ENCODE peak calls at places on chromosomes 5 and 9, in seven cellular contexts. L is right lobe of liver; K is neural progenitor cell; W is fibroblast of lung; Y is dorsolateral prefrontal cortex; I is CD8-positive, alpha-beta T cell; A is pancreas. H is an unnamed sample. For H3K27me3, the result is how much of the 10 kb centered on the place peaks cover.

GRCh38 chr5:81147970-81148571 is 85.1 kb upstream of the CKMT2 start:
- DNase-seq in K (no peak), L (no peak), I (no peak), Y (no peak), W (no peak), A (no peak), H (no peak)

GRCh38 chr5:151904921-151905320 is 19.7 kb downstream of the GLRA1 start:
- DNase-seq in W (peak), K (no peak), A (no peak), I (no peak), Y (no peak), L (no peak), H (no peak)

GRCh38 chr9:79701651-79702050 is 129.9 kb downstream of the TLE4 start:
- DNase-seq in K (no peak), L (no peak), W (no peak), A (no peak), I (no peak), Y (no peak), H (no peak)

GRCh38 chr5:169706758-169707450 is 69.8 kb downstream of the DOCK2 start:
- DNase-seq in K (no peak), L (no peak), A (no peak), Y (no peak), I (no peak), W (peak), H (peak)

GRCh38 chr5:136159457-136159856 is 26.8 kb downstream of the SMAD5 start:
- DNase-seq in Y (no peak), L (no peak), K (no peak), W (no peak), I (no peak), A (no peak), H (no peak)

GRCh38 chr9:78312125-78312524 is 15.2 kb downstream of the PSAT1 start:
- DNase-seq in L (no peak), Y (no peak), W (no peak), I (no peak), A (no peak), K (no peak), H (no peak)

GRCh38 chr9:125822902-125823301 is 75.7 kb downstream of the PBX3 start:
- DNase-seq in W (no peak), K (no peak), A (no peak), L (no peak), I (no peak), Y (no peak), H (no peak)

GRCh38 chr9:214488-215448 is at the start of gene DOCK8:
- DNase-seq in K (peak), L (peak), I (peak), A (peak), W (no peak), Y (no peak), H (no peak)

GRCh38 chr5:112823656-112824055 is 37.4 kb upstream of the SRP19 start:
- DNase-seq in L (no peak), A (no peak), W (no peak), I (no peak), K (no peak), Y (no peak), H (no peak)

GRCh38 chr9:137228515-137228967 is 1.2 kb downstream of the RNF224 start:
- DNase-seq in L (no peak), W (no peak), A (no peak), K (no peak), I (no peak), Y (no peak), H (no peak)

GRCh38 chr5:96384353-96384752 is 48.7 kb downstream of the PCSK1 start:
- DNase-seq in W (peak), L (no peak), K (no peak), A (no peak), Y (no peak), I (no peak), H (peak)

GRCh38 chr5:71924325-71924724 is 182.9 kb upstream of the MAP1B start:
- DNase-seq in K (no peak), Y (no peak), W (no peak), A (no peak), I (no peak), L (no peak), H (no peak)

GRCh38 chr5:114319821-114320220 is 42.0 kb upstream of the KCNN2 start:
- DNase-seq in K (no peak), W (peak), I (no peak), Y (no peak), L (no peak), A (no peak), H (no peak)

GRCh38 chr9:31089822-31090221 is 1294.6 kb upstream of the ACO1 start:
- DNase-seq in K (no peak), I (no peak), Y (no peak), W (peak), L (no peak), A (no peak), H (no peak)

GRCh38 chr9:112863214-112863613 is 27.5 kb downstream of the SLC46A2 start:
- DNase-seq in I (no peak), Y (no peak), A (no peak), W (peak), K (no peak), L (no peak), H (no peak)

GRCh38 chr5:9316733-9317132 is 229.1 kb downstream of the SEMA5A start:
- DNase-seq in I (no peak), A (no peak), W (no peak), Y (no peak), L (no peak), K (no peak), H (no peak)

GRCh38 chr5:96875805-96876291 is 452 bp upstream of the ERAP2 start:
- DNase-seq in L (no peak), Y (no peak), I (no peak), W (no peak), K (no peak), A (no peak), H (no peak)

GRCh38 chr5:79236364-79236969 is 536 bp downstream of the JMY start:
- DNase-seq in Y (no peak), I (no peak), L (no peak), A (no peak), W (no peak), K (peak), H (no peak)

GRCh38 chr5:116577064-116577788 is 2.6 kb upstream of the SEMA6A start:
- DNase-seq in K (peak), I (no peak), W (no peak), L (no peak), A (no peak), Y (no peak), H (no peak)

GRCh38 chr5:175282611-175283225 is 161.3 kb downstream of the DRD1 start:
- DNase-seq in A (no peak), K (no peak), Y (no peak), I (no peak), W (no peak), L (no peak), H (no peak)

GRCh38 chr5:177093803-177094202 is 7.1 kb downstream of the FGFR4 start:
- DNase-seq in L (no peak), Y (no peak), W (no peak), K (no peak), I (no peak), A (no peak), H (no peak)

GRCh38 chr9:75551866-75552265 is 338.6 kb upstream of the PCSK5 start:
- DNase-seq in K (no peak), L (no peak), W (no peak), A (no peak), I (no peak), Y (no peak), H (no peak)

GRCh38 chr5:135566422-135567416 is 12.1 kb downstream of the CXCL14 start:
- DNase-seq in A (no peak), I (no peak), L (no peak), W (no peak), Y (no peak), K (no peak), H (no peak)

GRCh38 chr9:76099516-76099915 is 209.0 kb downstream of the PCSK5 start:
- DNase-seq in Y (no peak), A (no peak), W (no peak), K (no peak), L (no peak), I (no peak), H (no peak)

GRCh38 chr5:68554566-68555279 is 339.2 kb downstream of the PIK3R1 start:
- DNase-seq in I (no peak), Y (no peak), L (peak), K (peak), W (peak), A (no peak), H (peak)

GRCh38 chr5:168420461-168420860 is 65.8 kb upstream of the RARS1 start:
- DNase-seq in A (no peak), Y (no peak), L (no peak), K (no peak), I (no peak), W (no peak), H (no peak)

GRCh38 chr5:131252824-131253171 is 11.1 kb upstream of the CDC42SE2 start:
- DNase-seq in L (peak), A (peak), Y (no peak), K (no peak), W (no peak), I (peak), H (no peak)

GRCh38 chr9:134324359-134325095 is 1.7 kb upstream of the RXRA start:
- DNase-seq in K (no peak), L (peak), W (no peak), I (no peak), Y (no peak), A (peak), H (no peak)

GRCh38 chr5:43203373-43203772 is 11.3 kb downstream of the NIM1K start:
- DNase-seq in I (no peak), Y (no peak), K (no peak), L (no peak), W (peak), A (no peak), H (no peak)

GRCh38 chr5:169895876-169896275 is 84.4 kb downstream of the INSYN2B start:
- DNase-seq in A (no peak), L (no peak), Y (peak), I (no peak), W (peak), K (no peak), H (no peak)

GRCh38 chr5:57340681-57341080 is 141.9 kb downstream of the ACTBL2 start:
- DNase-seq in L (no peak), A (no peak), W (no peak), K (no peak), Y (no peak), I (no peak), H (no peak)

DNA sequence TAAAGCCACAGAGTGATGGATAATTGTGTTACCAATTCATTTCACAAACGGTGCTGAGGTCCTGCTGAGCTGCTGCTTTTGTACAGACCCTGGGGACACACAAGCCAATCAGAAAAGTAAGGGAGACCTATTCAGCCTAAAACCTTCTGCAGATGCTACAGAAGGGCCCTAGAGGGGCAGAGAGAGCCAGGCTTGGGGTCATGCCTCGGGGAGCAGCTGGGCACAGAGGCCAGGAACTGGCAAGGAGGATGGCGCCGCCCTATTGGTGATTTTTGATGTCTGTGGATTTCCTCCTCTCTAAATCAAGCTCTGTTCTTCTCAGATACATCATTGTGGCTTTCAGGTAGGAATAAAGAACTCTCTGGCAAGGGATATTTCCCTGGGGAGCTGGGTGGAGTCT is 181.9 kb downstream of the ZNF462 start:
- DNase-seq in I (no peak), L (no peak), Y (no peak), K (no peak), A (no peak), W (no peak), H (no peak)
- TF ChIP-seq CTCF in I (no peak), L (no peak), Y (no peak), K (peak), A (no peak), W (no peak), H (no peak)

GRCh38 chr9:21102311-21102710 is 24.6 kb upstream of the IFNB1 start:
- DNase-seq in I (no peak), L (no peak), W (no peak), A (no peak), Y (no peak), K (no peak), H (no peak)

GRCh38 chr9:21097817-21098216 is 20.1 kb upstream of the IFNB1 start:
- DNase-seq in L (no peak), K (no peak), Y (no peak), A (no peak), I (no peak), W (no peak), H (no peak)

GRCh38 chr9:21095561-21095960 is 17.8 kb upstream of the IFNB1 start:
- DNase-seq in W (no peak), Y (no peak), A (no peak), I (no peak), K (no peak), L (no peak), H (no peak)

GRCh38 chr9:21096172-21096900 is 18.6 kb upstream of the IFNB1 start:
- DNase-seq in Y (no peak), A (no peak), W (peak), I (no peak), K (no peak), L (no peak), H (peak)

DNA sequence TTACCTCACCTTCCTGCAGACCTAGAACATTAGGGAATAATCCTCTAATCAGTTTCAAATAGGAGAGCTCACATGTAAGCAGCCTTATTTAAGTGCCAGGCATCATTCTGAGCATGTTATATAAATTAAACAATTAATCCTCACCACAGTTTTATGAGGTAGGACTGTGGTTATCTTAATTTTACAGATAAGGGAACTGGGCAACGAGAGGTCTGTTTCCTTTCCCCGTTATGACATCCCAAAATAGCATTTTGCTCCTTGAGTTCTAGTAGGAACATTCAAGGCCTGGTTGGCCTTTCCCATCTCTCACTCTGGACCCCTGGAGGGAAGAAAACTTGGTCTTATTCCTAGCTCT is 19.1 kb upstream of the IFNB1 start:
- DNase-seq in L (no peak), K (no peak), I (no peak), Y (no peak), W (no peak), A (no peak), H (no peak)
- H3K27me3 ChIP-seq in L (under half), K (under half), I (under half), Y (under half), W (under half), A (under half), H (under half)

DNA sequence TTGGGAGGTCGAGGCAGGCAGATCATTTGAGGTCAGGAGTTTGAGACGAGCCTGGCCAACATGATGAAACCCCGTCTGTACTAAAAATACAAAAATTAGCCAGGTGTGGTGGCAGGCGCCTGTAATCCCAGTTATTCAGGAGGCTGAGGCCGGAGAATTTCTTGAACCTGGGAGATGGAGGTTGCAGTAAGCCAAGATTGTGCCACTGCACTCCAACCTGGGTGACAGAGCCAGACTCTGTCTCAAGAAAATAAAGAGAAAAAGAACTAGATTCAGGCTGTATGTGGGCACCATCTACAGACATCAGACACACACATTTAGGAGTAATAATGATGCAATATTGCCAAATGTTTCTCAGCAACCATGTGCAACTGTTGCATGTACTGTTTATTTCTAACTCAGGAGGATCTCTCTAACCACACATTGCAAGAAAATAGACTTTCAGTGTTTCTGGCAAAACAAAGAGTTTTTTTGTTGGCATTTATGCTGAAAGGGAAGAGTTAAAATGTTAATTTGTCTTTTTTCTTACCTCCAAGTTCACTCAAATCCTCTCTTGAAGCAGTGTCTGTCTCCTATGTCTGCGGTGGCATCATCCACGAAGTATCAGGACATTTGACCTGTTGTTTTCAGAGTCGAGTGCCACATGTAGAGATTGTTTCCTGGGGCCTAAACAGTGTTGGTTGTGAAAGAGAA is 5.1 kb upstream of the ORM1 start:
- DNase-seq in I (no peak), Y (no peak), A (no peak), W (peak), K (no peak), L (no peak), H (peak)
- H3K4me3 ChIP-seq in I (no peak), Y (no peak), A (no peak), W (no peak), K (no peak), L (peak), H (no peak)

GRCh38 chr5:166980666-166981065 is 1310.8 kb upstream of the WWC1 start:
- DNase-seq in A (no peak), L (no peak), Y (no peak), W (peak), K (no peak), I (no peak), H (no peak)
- TF ChIP-seq CTCF in A (no peak), L (no peak), Y (no peak), W (no peak), K (no peak), I (no peak), H (no peak)

GRCh38 chr9:69279730-69280127 is 45.3 kb upstream of the ENTREP1 start:
- DNase-seq in A (no peak), Y (no peak), K (no peak), W (no peak), L (no peak), I (no peak), H (no peak)
- H3K27me3 ChIP-seq in A (under half), Y (under half), K (under half), W (under half), L (under half), I (under half), H (under half)

DNA sequence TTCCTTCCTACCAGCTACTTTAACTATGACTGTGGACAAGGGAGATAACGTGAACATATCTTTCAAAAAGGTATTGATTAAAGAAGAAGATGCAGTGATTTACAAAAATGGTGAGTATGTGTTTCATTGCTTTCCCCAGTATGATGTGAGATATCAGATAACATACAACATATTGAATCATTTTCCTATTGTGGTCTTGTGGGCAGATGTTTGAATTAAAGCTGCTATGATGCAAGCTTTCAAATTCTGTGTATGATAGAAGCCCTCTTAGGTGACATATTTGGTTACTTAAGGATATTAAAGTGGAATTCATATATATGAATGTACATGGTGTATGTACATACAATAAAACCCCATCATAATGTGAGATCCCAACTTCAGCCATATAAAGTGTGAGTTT is 59.5 kb downstream of the TEK start:
- DNase-seq in Y (no peak), W (no peak), K (no peak), I (no peak), A (no peak), L (no peak), H (no peak)
- H3K4me3 ChIP-seq in Y (no peak), W (no peak), K (no peak), I (no peak), A (no peak), L (no peak), H (no peak)